ENCODE peak calls at places on chromosomes 2 and 18, in nine cellular contexts. One of them, this sample, is unnamed.

GRCh38 chr2:102839668-102840388 is 78.0 kb downstream of the TMEM182 start:
- DNase-seq in fibroblast of mammary gland: peak
- DNase-seq in A549: peak
- DNase-seq in astrocyte of the cerebellum: peak
- DNase-seq in fibroblast of the aortic adventitia: peak
- DNase-seq in coronary artery: no peak
- DNase-seq in right cardiac atrium: no peak
- DNase-seq in fibroblast of lung: peak
- DNase-seq in mucosa of descending colon: peak
- DNase-seq in this sample: peak

GRCh38 chr2:33276868-33277503 is 199.5 kb upstream of the RASGRP3 start:
- DNase-seq in mucosa of descending colon: no peak
- DNase-seq in right cardiac atrium: peak
- DNase-seq in A549: no peak
- DNase-seq in fibroblast of lung: no peak
- DNase-seq in coronary artery: no peak
- DNase-seq in astrocyte of the cerebellum: no peak
- DNase-seq in fibroblast of mammary gland: no peak
- DNase-seq in fibroblast of the aortic adventitia: no peak
- DNase-seq in this sample: no peak

GRCh38 chr2:235494716-235495372 is 1.0 kb downstream of the AGAP1 start:
- DNase-seq in fibroblast of lung: peak
- DNase-seq in right cardiac atrium: peak
- DNase-seq in fibroblast of the aortic adventitia: peak
- DNase-seq in A549: no peak
- DNase-seq in mucosa of descending colon: no peak
- DNase-seq in astrocyte of the cerebellum: no peak
- DNase-seq in coronary artery: no peak
- DNase-seq in fibroblast of mammary gland: peak
- DNase-seq in this sample: no peak

GRCh38 chr2:154187948-154188347 is 316.2 kb downstream of the GALNT13 start:
- DNase-seq in mucosa of descending colon: no peak
- DNase-seq in fibroblast of mammary gland: no peak
- DNase-seq in right cardiac atrium: no peak
- DNase-seq in fibroblast of the aortic adventitia: no peak
- DNase-seq in A549: no peak
- DNase-seq in coronary artery: no peak
- DNase-seq in astrocyte of the cerebellum: no peak
- DNase-seq in fibroblast of lung: no peak
- DNase-seq in this sample: no peak

GRCh38 chr2:109466674-109467575 is 146.8 kb downstream of the SEPTIN10 start:
- DNase-seq in coronary artery: peak
- DNase-seq in right cardiac atrium: peak
- DNase-seq in astrocyte of the cerebellum: no peak
- DNase-seq in fibroblast of the aortic adventitia: peak
- DNase-seq in mucosa of descending colon: no peak
- DNase-seq in fibroblast of mammary gland: no peak
- DNase-seq in fibroblast of lung: peak
- DNase-seq in A549: no peak
- DNase-seq in this sample: no peak

GRCh38 chr2:233356546-233357308 is 2.4 kb downstream of the DGKD start:
- DNase-seq in A549: no peak
- DNase-seq in coronary artery: no peak
- DNase-seq in mucosa of descending colon: no peak
- DNase-seq in right cardiac atrium: peak
- DNase-seq in fibroblast of the aortic adventitia: peak
- DNase-seq in astrocyte of the cerebellum: no peak
- DNase-seq in fibroblast of lung: no peak
- DNase-seq in fibroblast of mammary gland: no peak
- DNase-seq in this sample: no peak

GRCh38 chr2:45653584-45653983 is 2.1 kb downstream of the PRKCE start:
- DNase-seq in mucosa of descending colon: no peak
- DNase-seq in coronary artery: no peak
- DNase-seq in right cardiac atrium: no peak
- DNase-seq in fibroblast of the aortic adventitia: peak
- DNase-seq in fibroblast of lung: peak
- DNase-seq in fibroblast of mammary gland: no peak
- DNase-seq in astrocyte of the cerebellum: peak
- DNase-seq in A549: no peak
- DNase-seq in this sample: no peak

GRCh38 chr2:171553858-171554257 is 31.6 kb downstream of the CYBRD1 start:
- DNase-seq in fibroblast of mammary gland: peak
- DNase-seq in right cardiac atrium: no peak
- DNase-seq in coronary artery: no peak
- DNase-seq in mucosa of descending colon: peak
- DNase-seq in astrocyte of the cerebellum: no peak
- DNase-seq in fibroblast of the aortic adventitia: no peak
- DNase-seq in A549: peak
- DNase-seq in fibroblast of lung: no peak
- DNase-seq in this sample: no peak

GRCh38 chr2:102848366-102848839 is 86.6 kb downstream of the TMEM182 start:
- DNase-seq in fibroblast of mammary gland: peak
- DNase-seq in A549: peak
- DNase-seq in fibroblast of the aortic adventitia: peak
- DNase-seq in mucosa of descending colon: peak
- DNase-seq in astrocyte of the cerebellum: peak
- DNase-seq in right cardiac atrium: peak
- DNase-seq in coronary artery: no peak
- DNase-seq in fibroblast of lung: peak
- DNase-seq in this sample: no peak

GRCh38 chr18:60987963-60988362 is 345.3 kb upstream of the CDH20 start:
- DNase-seq in fibroblast of lung: peak
- DNase-seq in fibroblast of mammary gland: peak
- DNase-seq in astrocyte of the cerebellum: peak
- DNase-seq in mucosa of descending colon: no peak
- DNase-seq in coronary artery: no peak
- DNase-seq in right cardiac atrium: no peak
- DNase-seq in fibroblast of the aortic adventitia: peak
- DNase-seq in A549: no peak
- DNase-seq in this sample: no peak

GRCh38 chr2:233563663-233564430 is 2.7 kb downstream of the USP40 start:
- DNase-seq in fibroblast of lung: peak
- DNase-seq in coronary artery: no peak
- DNase-seq in fibroblast of mammary gland: peak
- DNase-seq in astrocyte of the cerebellum: no peak
- DNase-seq in fibroblast of the aortic adventitia: no peak
- DNase-seq in A549: no peak
- DNase-seq in mucosa of descending colon: no peak
- DNase-seq in right cardiac atrium: no peak
- DNase-seq in this sample: no peak

GRCh38 chr2:46885376-46885775 is 30.2 kb downstream of the MCFD2 start:
- DNase-seq in fibroblast of lung: peak
- DNase-seq in fibroblast of mammary gland: peak
- DNase-seq in astrocyte of the cerebellum: peak
- DNase-seq in mucosa of descending colon: no peak
- DNase-seq in fibroblast of the aortic adventitia: peak
- DNase-seq in right cardiac atrium: no peak
- DNase-seq in coronary artery: peak
- DNase-seq in A549: no peak
- DNase-seq in this sample: no peak

GRCh38 chr18:10320848-10321247 is 133.6 kb upstream of the APCDD1 start:
- DNase-seq in right cardiac atrium: no peak
- DNase-seq in fibroblast of lung: peak
- DNase-seq in fibroblast of mammary gland: peak
- DNase-seq in mucosa of descending colon: no peak
- DNase-seq in astrocyte of the cerebellum: peak
- DNase-seq in coronary artery: no peak
- DNase-seq in A549: no peak
- DNase-seq in fibroblast of the aortic adventitia: peak
- DNase-seq in this sample: no peak

GRCh38 chr2:227780981-227781630 is 32.5 kb upstream of the CCL20 start:
- DNase-seq in astrocyte of the cerebellum: no peak
- DNase-seq in mucosa of descending colon: peak
- DNase-seq in fibroblast of lung: no peak
- DNase-seq in fibroblast of mammary gland: no peak
- DNase-seq in right cardiac atrium: no peak
- DNase-seq in A549: no peak
- DNase-seq in fibroblast of the aortic adventitia: no peak
- DNase-seq in coronary artery: no peak
- DNase-seq in this sample: no peak

DNA sequence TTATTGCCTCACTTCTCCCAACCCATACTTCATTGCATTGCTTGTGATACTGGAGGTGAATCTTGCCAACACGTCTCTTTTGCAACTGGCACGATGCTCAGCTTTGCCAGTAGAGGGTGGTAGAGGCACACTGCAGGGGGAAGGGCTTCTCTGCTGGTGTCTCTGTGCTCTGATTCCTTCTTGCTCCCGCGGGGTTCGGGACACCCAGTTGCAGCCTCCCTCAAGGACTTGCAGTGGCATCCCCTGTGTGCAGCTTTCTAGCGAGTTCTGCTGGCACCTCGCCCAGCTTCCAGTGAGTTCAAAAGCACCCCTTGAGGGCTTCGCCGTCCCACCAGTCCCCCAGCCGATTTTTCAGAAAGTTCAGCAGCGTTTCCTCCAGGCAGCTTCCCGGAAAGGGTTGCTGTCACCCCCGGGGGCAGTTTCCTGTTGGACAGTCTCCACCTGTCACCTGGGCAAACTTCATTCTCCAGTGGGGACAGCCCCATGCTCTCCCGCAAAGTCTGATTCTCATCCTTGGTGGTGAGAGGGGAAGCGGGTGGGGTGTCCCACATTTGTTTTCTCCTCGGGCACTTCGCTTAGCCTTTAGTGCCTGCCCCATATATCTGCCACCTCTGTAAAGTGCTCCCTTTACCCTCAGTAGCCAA is 35.4 kb upstream of the EN1 start:
- DNase-seq in right cardiac atrium: peak
- DNase-seq in fibroblast of the aortic adventitia: peak
- DNase-seq in A549: peak
- DNase-seq in coronary artery: no peak
- DNase-seq in fibroblast of lung: peak
- DNase-seq in mucosa of descending colon: peak
- DNase-seq in fibroblast of mammary gland: peak
- DNase-seq in astrocyte of the cerebellum: peak
- DNase-seq in this sample: no peak
- H3K4me3 ChIP-seq in right cardiac atrium: no peak
- H3K4me3 ChIP-seq in fibroblast of the aortic adventitia: peak
- H3K4me3 ChIP-seq in A549: peak
- H3K4me3 ChIP-seq in coronary artery: peak
- H3K4me3 ChIP-seq in fibroblast of lung: peak
- H3K4me3 ChIP-seq in mucosa of descending colon: no peak
- H3K4me3 ChIP-seq in fibroblast of mammary gland: peak
- H3K4me3 ChIP-seq in astrocyte of the cerebellum: no peak
- H3K4me3 ChIP-seq in this sample: no peak

GRCh38 chr18:66439207-66439606 is 164.7 kb downstream of the CDH19 start:
- DNase-seq in right cardiac atrium: no peak
- DNase-seq in astrocyte of the cerebellum: no peak
- DNase-seq in fibroblast of mammary gland: no peak
- DNase-seq in mucosa of descending colon: no peak
- DNase-seq in A549: no peak
- DNase-seq in fibroblast of lung: no peak
- DNase-seq in fibroblast of the aortic adventitia: no peak
- DNase-seq in coronary artery: no peak
- DNase-seq in this sample: no peak
- H3K4me3 ChIP-seq in right cardiac atrium: no peak
- H3K4me3 ChIP-seq in astrocyte of the cerebellum: no peak
- H3K4me3 ChIP-seq in fibroblast of mammary gland: no peak
- H3K4me3 ChIP-seq in mucosa of descending colon: no peak
- H3K4me3 ChIP-seq in A549: no peak
- H3K4me3 ChIP-seq in fibroblast of lung: no peak
- H3K4me3 ChIP-seq in fibroblast of the aortic adventitia: no peak
- H3K4me3 ChIP-seq in coronary artery: no peak
- H3K4me3 ChIP-seq in this sample: no peak

DNA sequence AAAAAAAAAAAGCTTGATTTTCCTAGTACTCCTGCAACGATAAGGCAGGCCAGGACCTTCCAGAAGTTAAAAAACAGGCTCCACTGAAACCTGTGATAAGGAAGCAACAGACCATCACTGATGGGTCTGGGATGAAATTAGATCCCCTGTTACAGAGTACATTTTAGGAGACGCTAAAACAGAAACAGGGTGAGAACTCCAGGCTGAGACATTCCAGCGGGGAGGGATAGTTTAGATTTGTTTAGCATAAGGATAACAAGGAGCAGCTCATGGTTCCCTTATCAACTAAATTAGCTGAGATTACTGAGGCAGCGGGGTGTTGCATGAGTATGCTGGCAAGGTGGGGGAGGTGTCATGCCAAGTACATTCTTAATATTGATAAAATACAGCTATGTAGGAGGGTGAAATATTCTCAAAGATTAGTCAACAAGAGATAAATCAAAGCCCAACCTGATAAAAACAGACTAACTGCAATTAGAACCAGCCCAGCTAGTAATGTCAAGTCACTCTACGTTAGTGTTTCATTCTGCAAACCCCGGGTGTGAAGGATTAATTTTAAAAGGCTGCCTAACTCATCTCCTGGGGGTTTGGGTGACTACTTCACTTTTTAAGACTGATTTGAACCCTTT is 75.0 kb upstream of the BZW1 start:
- DNase-seq in right cardiac atrium: no peak
- DNase-seq in astrocyte of the cerebellum: no peak
- DNase-seq in fibroblast of lung: peak
- DNase-seq in coronary artery: no peak
- DNase-seq in A549: no peak
- DNase-seq in fibroblast of mammary gland: no peak
- DNase-seq in mucosa of descending colon: no peak
- DNase-seq in fibroblast of the aortic adventitia: peak
- DNase-seq in this sample: no peak
- H3K4me3 ChIP-seq in right cardiac atrium: no peak
- H3K4me3 ChIP-seq in astrocyte of the cerebellum: no peak
- H3K4me3 ChIP-seq in fibroblast of lung: no peak
- H3K4me3 ChIP-seq in coronary artery: no peak
- H3K4me3 ChIP-seq in A549: no peak
- H3K4me3 ChIP-seq in fibroblast of mammary gland: no peak
- H3K4me3 ChIP-seq in mucosa of descending colon: no peak
- H3K4me3 ChIP-seq in fibroblast of the aortic adventitia: no peak
- H3K4me3 ChIP-seq in this sample: no peak

GRCh38 chr2:89837962-89838625 is 1146.6 kb downstream of the RPIA start:
- DNase-seq in mucosa of descending colon: no peak
- DNase-seq in astrocyte of the cerebellum: no peak
- DNase-seq in right cardiac atrium: no peak
- DNase-seq in A549: no peak
- DNase-seq in fibroblast of the aortic adventitia: no peak
- DNase-seq in fibroblast of lung: no peak
- DNase-seq in fibroblast of mammary gland: peak
- DNase-seq in coronary artery: no peak
- DNase-seq in this sample: no peak
- H3K4me3 ChIP-seq in mucosa of descending colon: no peak
- H3K4me3 ChIP-seq in astrocyte of the cerebellum: no peak
- H3K4me3 ChIP-seq in right cardiac atrium: no peak
- H3K4me3 ChIP-seq in A549: no peak
- H3K4me3 ChIP-seq in fibroblast of the aortic adventitia: no peak
- H3K4me3 ChIP-seq in fibroblast of lung: no peak
- H3K4me3 ChIP-seq in fibroblast of mammary gland: no peak
- H3K4me3 ChIP-seq in coronary artery: no peak
- H3K4me3 ChIP-seq in this sample: no peak

This sample was measured in AG04450.